ENCODE peak calls at places on chromosomes 13 and 19, in nine cellular contexts. N is neural progenitor cell, G is suprapubic skin, H is heart right ventricle, E is brain microvascular endothelial cell, C is astrocyte of the cerebellum, W is foreskin fibroblast, Y is heart left ventricle, V is GM06990. K is an unnamed sample.

GRCh38 chr19:39032164-39032918 is at the start of gene FBXO27:
- DNase-seq in E (no peak), N (peak), H (peak), Y (peak), W (peak), G (peak), V (peak), C (no peak), K (no peak)

GRCh38 chr19:2044709-2045500 is 6.1 kb downstream of the MKNK2 start:
- DNase-seq in H (no peak), W (no peak), E (no peak), N (no peak), V (peak), Y (no peak), C (no peak), G (peak), K (no peak)

GRCh38 chr13:45295536-45295935 is 45.4 kb downstream of the TPT1 start:
- DNase-seq in V (no peak), C (peak), H (peak), G (no peak), E (no peak), Y (no peak), W (no peak), N (no peak), K (peak)

GRCh38 chr19:49339364-49340068 is 4.3 kb downstream of the CD37 start:
- DNase-seq in H (peak), G (peak), C (no peak), N (peak), E (peak), Y (peak), V (peak), W (peak), K (no peak)

GRCh38 chr19:17527326-17527725 is 15.9 kb downstream of the PGLS start:
- DNase-seq in N (no peak), V (no peak), W (no peak), E (no peak), Y (no peak), G (no peak), H (no peak), C (no peak), K (no peak)

GRCh38 chr19:49468746-49469447 is 5.1 kb upstream of the FLT3LG start:
- DNase-seq in Y (peak), H (peak), G (peak), E (no peak), C (no peak), W (peak), N (peak), V (peak), K (no peak)

GRCh38 chr13:49678172-49678914 is 12.9 kb downstream of the EBPL start:
- DNase-seq in V (no peak), G (no peak), C (no peak), N (no peak), W (no peak), Y (no peak), H (no peak), E (no peak), K (no peak)

GRCh38 chr13:71218960-71219359 is 648.0 kb downstream of the DACH1 start:
- DNase-seq in Y (no peak), N (peak), C (no peak), E (no peak), G (no peak), H (no peak), V (no peak), W (no peak), K (no peak)

GRCh38 chr13:45473627-45474026 is 8.9 kb downstream of the COG3 start:
- DNase-seq in Y (no peak), N (peak), W (no peak), V (no peak), H (no peak), C (no peak), E (peak), G (no peak), K (no peak)

GRCh38 chr19:54518844-54519243 is 16.2 kb downstream of the LAIR2 start:
- DNase-seq in G (no peak), V (peak), W (no peak), C (no peak), H (peak), Y (no peak), E (no peak), N (no peak), K (no peak)

GRCh38 chr13:59340151-59340550 is 823.6 kb downstream of the DIAPH3 start:
- DNase-seq in C (no peak), N (no peak), Y (no peak), E (no peak), V (no peak), G (no peak), W (no peak), H (no peak), K (no peak)

GRCh38 chr19:46408611-46409039 is 4.7 kb downstream of the CCDC8 start:
- DNase-seq in G (no peak), C (no peak), V (no peak), E (no peak), N (peak), H (peak), W (peak), Y (peak), K (no peak)

GRCh38 chr19:47444388-47444821 is 25.1 kb upstream of the MEIS3 start:
- DNase-seq in V (no peak), N (peak), G (no peak), H (no peak), C (no peak), W (no peak), E (no peak), Y (no peak), K (no peak)

GRCh38 chr19:55152017-55152416 is 3.0 kb upstream of the TNNT1 start:
- DNase-seq in G (no peak), Y (no peak), H (no peak), W (no peak), C (no peak), V (no peak), E (no peak), N (no peak), K (no peak)

GRCh38 chr19:23799321-23799720 is 40.6 kb upstream of the ZNF681 start:
- DNase-seq in H (no peak), V (peak), E (no peak), C (no peak), N (no peak), G (no peak), Y (no peak), W (no peak), K (no peak)

GRCh38 chr19:3603121-3603841 is 3.4 kb downstream of the TBXA2R start:
- DNase-seq in V (no peak), W (no peak), H (no peak), C (no peak), G (peak), Y (no peak), E (no peak), N (no peak), K (no peak)

GRCh38 chr19:16371540-16371986 is 46.9 kb downstream of the KLF2 start:
- DNase-seq in E (no peak), W (no peak), C (no peak), Y (peak), V (peak), H (peak), N (no peak), G (no peak), K (no peak)

GRCh38 chr13:51997641-51998330 is 13.5 kb downstream of the ATP7B start:
- DNase-seq in W (no peak), C (no peak), Y (no peak), G (no peak), E (no peak), H (no peak), N (peak), V (no peak), K (no peak)

GRCh38 chr13:110229905-110230563 is 76.9 kb downstream of the COL4A1 start:
- DNase-seq in H (no peak), C (no peak), G (no peak), N (no peak), E (no peak), Y (no peak), W (no peak), V (no peak), K (no peak)

GRCh38 chr13:105598551-105598950 is 936.9 kb downstream of the EFNB2 start:
- DNase-seq in V (no peak), W (peak), G (no peak), N (no peak), H (no peak), Y (no peak), C (peak), E (peak), K (peak)

GRCh38 chr19:43406297-43406696 is 8.4 kb upstream of the TEX101 start:
- DNase-seq in W (no peak), E (no peak), H (no peak), G (no peak), C (no peak), V (no peak), N (peak), Y (no peak), K (no peak)

GRCh38 chr13:80157261-80157942 is 183.5 kb downstream of the SPRY2 start:
- DNase-seq in H (no peak), V (no peak), Y (no peak), G (no peak), C (no peak), W (peak), N (no peak), E (peak), K (no peak)

GRCh38 chr19:13884726-13885591 is 8.0 kb downstream of the NANOS3 start:
- DNase-seq in N (no peak), G (no peak), C (no peak), W (no peak), E (no peak), Y (no peak), V (no peak), H (no peak), K (no peak)

GRCh38 chr19:40423227-40423566 is 2.6 kb downstream of the SERTAD1 start:
- DNase-seq in E (no peak), G (no peak), H (no peak), V (no peak), N (no peak), W (no peak), C (no peak), Y (no peak), K (no peak)

GRCh38 chr19:30226464-30227070 is 145.6 kb upstream of the ZNF536 start:
- DNase-seq in C (no peak), H (no peak), E (no peak), W (peak), G (no peak), N (peak), V (no peak), Y (no peak), K (no peak)

GRCh38 chr13:113904411-113904810 is 40.5 kb upstream of the GAS6 start:
- DNase-seq in N (peak), C (no peak), Y (peak), E (no peak), H (peak), G (peak), W (peak), V (no peak), K (no peak)

GRCh38 chr13:45280751-45281634 is 60.0 kb downstream of the TPT1 start:
- DNase-seq in C (peak), Y (peak), H (peak), V (peak), E (peak), W (peak), G (no peak), N (peak), K (peak)

GRCh38 chr19:23778566-23778965 is 19.9 kb upstream of the ZNF681 start:
- DNase-seq in W (no peak), V (no peak), G (no peak), N (no peak), H (no peak), E (no peak), Y (no peak), C (no peak), K (no peak)

GRCh38 chr13:38483623-38484022 is 134.0 kb downstream of the UFM1 start:
- DNase-seq in W (no peak), H (no peak), G (no peak), N (no peak), V (no peak), C (no peak), E (no peak), Y (no peak), K (no peak)

GRCh38 chr19:7614859-7615741 is 14.2 kb downstream of the XAB2 start:
- DNase-seq in N (no peak), W (no peak), H (no peak), C (no peak), Y (no peak), G (no peak), V (no peak), E (no peak), K (no peak)

GRCh38 chr13:65594255-65594654 is 1635.9 kb downstream of the PCDH9 start:
- DNase-seq in Y (no peak), W (peak), C (peak), V (no peak), E (peak), N (no peak), G (no peak), H (no peak), K (no peak)

GRCh38 chr19:19034204-19034624 is 811 bp downstream of the ARMC6 start:
- DNase-seq in E (peak), W (peak), Y (peak), G (no peak), H (no peak), N (peak), C (peak), V (peak), K (no peak)

GRCh38 chr13:45231722-45232121 is 30.9 kb upstream of the KCTD4 start:
- DNase-seq in H (no peak), G (no peak), W (no peak), E (peak), V (no peak), Y (no peak), N (no peak), C (peak), K (no peak)

GRCh38 chr13:74570834-74571233 is 436.6 kb upstream of the KLF12 start:
- DNase-seq in E (peak), W (peak), V (no peak), H (no peak), C (peak), G (no peak), Y (no peak), N (no peak), K (no peak)

GRCh38 chr19:14425696-14426138 is 6.6 kb upstream of the DDX39A start:
- DNase-seq in Y (no peak), H (no peak), N (no peak), C (no peak), E (peak), V (no peak), G (no peak), W (peak), K (no peak)

GRCh38 chr13:114096811-114097503 is 35.5 kb downstream of the RASA3 start:
- DNase-seq in C (no peak), W (no peak), G (peak), N (no peak), E (no peak), V (no peak), Y (peak), H (no peak), K (no peak)

GRCh38 chr13:101673360-101674105 is 221.1 kb downstream of the ITGBL1 start:
- DNase-seq in G (no peak), H (no peak), E (no peak), C (no peak), V (no peak), W (peak), N (no peak), Y (no peak), K (no peak)

GRCh38 chr13:113551081-113552000 is 33.2 kb upstream of the TFDP1 start:
- DNase-seq in Y (no peak), V (no peak), C (no peak), G (no peak), E (no peak), W (no peak), H (no peak), N (no peak), K (no peak)

GRCh38 chr13:25046985-25047660 is 48.8 kb upstream of the PABPC3 start:
- DNase-seq in G (no peak), N (peak), W (peak), V (no peak), H (no peak), C (no peak), E (peak), Y (no peak), K (no peak)

GRCh38 chr19:3444695-3445234 is 35.6 kb downstream of the SMIM24 start:
- DNase-seq in N (no peak), W (no peak), E (no peak), G (no peak), Y (no peak), V (no peak), H (no peak), C (no peak), K (no peak)

DNA sequence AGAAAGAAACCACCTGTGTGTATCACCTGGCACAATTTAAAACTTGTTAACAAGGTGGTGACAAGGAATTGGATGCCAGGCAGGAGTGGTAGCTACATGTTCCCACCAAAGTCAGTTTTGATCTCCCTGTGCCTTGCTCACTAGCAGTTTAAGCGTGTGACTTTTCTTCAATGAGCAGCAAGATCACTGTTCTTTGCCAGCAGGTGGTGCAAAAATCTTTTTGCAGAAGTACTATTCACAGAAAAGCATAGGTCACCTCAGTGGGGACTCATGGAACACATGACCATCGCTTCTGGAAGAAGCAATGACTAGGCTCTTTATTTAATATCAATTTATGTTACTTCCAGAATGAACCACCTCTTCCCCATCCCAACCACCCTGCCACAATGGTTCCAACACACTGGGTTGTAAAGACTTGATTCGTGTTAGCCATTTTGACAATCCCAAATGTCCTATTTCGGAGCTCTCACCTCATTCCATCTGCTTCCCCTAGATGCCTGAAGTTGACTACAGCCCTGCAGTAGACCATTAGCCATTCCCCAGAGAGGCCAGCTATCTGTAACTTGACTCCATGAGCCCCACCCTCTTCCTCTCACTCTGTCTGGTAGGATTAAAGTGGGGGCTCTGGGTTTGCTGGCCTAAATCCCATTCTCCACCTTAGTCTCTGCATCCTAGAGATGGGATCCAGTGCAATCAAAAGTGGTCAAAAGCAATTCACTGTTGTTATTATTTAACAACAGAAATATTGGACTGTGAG is 59.1 kb upstream of the TNFRSF19 start:
- DNase-seq in V (peak), E (peak), Y (no peak), N (peak), W (peak), C (no peak), G (no peak), H (peak), K (peak)
- TF ChIP-seq CTCF in V (peak), E (peak), Y (peak), N (no peak), W (peak), C (peak), G (no peak), H (peak), K (peak)

GRCh38 chr13:40432018-40432978 is 234.1 kb downstream of the FOXO1 start:
- DNase-seq in N (no peak), W (no peak), Y (no peak), G (no peak), C (no peak), E (no peak), H (no peak), V (peak), K (no peak)
- H3K4me3 ChIP-seq in N (no peak), W (no peak), Y (no peak), G (no peak), C (no peak), E (no peak), H (no peak), V (no peak), K (no peak)

DNA sequence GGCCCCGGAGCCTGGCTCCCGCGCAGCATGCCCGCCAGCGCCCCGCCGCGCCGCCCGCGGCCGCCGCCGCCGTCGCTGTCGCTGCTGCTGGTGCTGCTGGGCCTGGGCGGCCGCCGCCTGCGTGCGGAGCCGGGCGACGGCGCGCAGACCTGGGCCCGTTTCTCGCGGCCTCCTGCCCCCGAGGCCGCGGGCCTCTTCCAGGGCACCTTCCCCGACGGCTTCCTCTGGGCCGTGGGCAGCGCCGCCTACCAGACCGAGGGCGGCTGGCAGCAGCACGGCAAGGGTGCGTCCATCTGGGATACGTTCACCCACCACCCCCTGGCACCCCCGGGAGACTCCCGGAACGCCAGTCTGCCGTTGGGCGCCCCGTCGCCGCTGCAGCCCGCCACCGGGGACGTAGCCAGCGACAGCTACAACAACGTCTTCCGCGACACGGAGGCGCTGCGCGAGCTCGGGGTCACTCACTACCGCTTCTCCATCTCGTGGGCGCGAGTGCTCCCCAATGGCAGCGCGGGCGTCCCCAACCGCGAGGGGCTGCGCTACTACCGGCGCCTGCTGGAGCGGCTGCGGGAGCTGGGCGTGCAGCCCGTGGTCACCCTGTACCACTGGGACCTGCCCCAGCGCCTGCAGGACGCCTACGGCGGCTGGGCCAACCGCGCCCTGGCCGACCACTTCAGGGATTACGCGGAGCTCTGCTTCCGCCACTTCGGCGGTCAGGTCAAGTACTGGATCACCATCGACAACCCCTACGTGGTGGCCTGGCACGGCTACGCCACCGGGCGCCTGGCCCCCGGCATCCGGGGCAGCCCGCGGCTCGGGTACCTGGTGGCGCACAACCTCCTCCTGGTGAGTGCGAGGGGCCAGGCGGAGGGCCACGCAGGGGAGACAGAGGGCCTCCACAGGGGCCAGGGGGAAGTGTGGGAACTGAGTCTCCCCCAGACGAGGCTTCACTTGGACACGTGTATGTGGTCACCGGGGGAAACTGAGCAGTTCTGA is at the start of gene KL:
- DNase-seq in V (peak), Y (peak), H (peak), C (no peak), N (peak), E (no peak), G (peak), W (peak), K (no peak)
- TF ChIP-seq CTCF in V (no peak), Y (peak), H (no peak), C (no peak), N (no peak), E (peak), G (no peak), W (peak), K (no peak)

GRCh38 chr13:64223016-64223415 is 2807.4 kb upstream of the PCDH20 start:
- DNase-seq in C (no peak), W (no peak), N (no peak), V (no peak), Y (no peak), H (no peak), E (no peak), G (no peak), K (no peak)
- H3K4me3 ChIP-seq in C (no peak), W (no peak), N (no peak), V (no peak), Y (no peak), H (no peak), E (no peak), G (no peak), K (no peak)

GRCh38 chr13:37427843-37428494 is 170.6 kb downstream of the POSTN start:
- DNase-seq in G (no peak), E (no peak), C (no peak), N (no peak), H (peak), Y (no peak), V (no peak), W (no peak), K (no peak)
- TF ChIP-seq CTCF in G (no peak), E (peak), C (no peak), N (peak), H (no peak), Y (no peak), V (no peak), W (no peak), K (peak)

K was measured in epithelial cell of proximal tubule.